ENCODE peak calls at places on chromosomes 5 and 9, in four cellular contexts. W is HCT116, X is K562, I is HepG2. M is an unnamed sample.

GRCh38 chr5:132225165-132226032 is 2.3 kb downstream of the P4HA2 start:
- DNase-seq in I (no peak), W (no peak), X (no peak), M (no peak)

GRCh38 chr9:71760901-71761300 is 7.4 kb downstream of the CEMIP2 start:
- DNase-seq in W (no peak), I (peak), X (no peak), M (no peak)

GRCh38 chr9:136773386-136774044 is 9.2 kb upstream of the LCN15 start:
- DNase-seq in I (peak), X (peak), W (no peak), M (no peak)

GRCh38 chr5:14109771-14110170 is 33.4 kb upstream of the TRIO start:
- DNase-seq in X (no peak), I (no peak), W (no peak), M (no peak)

GRCh38 chr5:74648835-74649286 is 8.3 kb upstream of the ENC1 start:
- DNase-seq in X (peak), I (peak), W (no peak), M (no peak)

GRCh38 chr9:126028746-126029145 is 281.6 kb downstream of the PBX3 start:
- DNase-seq in X (no peak), W (no peak), I (no peak), M (no peak)

GRCh38 chr5:95821110-95822021 is 1.2 kb downstream of the GLRX start:
- DNase-seq in I (no peak), W (no peak), X (no peak), M (no peak)

GRCh38 chr9:71179183-71179582 is 57.8 kb upstream of the TRPM3 start:
- DNase-seq in W (no peak), X (no peak), I (no peak), M (no peak)

GRCh38 chr9:6068983-6069382 is 53.6 kb upstream of the RANBP6 start:
- DNase-seq in W (no peak), X (no peak), I (no peak), M (no peak)

GRCh38 chr5:146877178-146877681 is 1.3 kb downstream of the PPP2R2B start:
- DNase-seq in I (no peak), W (no peak), X (no peak), M (no peak)

GRCh38 chr5:6475626-6476312 is 27.1 kb downstream of the UBE2QL1 start:
- DNase-seq in X (peak), W (no peak), I (no peak), M (no peak)

GRCh38 chr5:6471252-6471651 is 22.6 kb downstream of the UBE2QL1 start:
- DNase-seq in W (no peak), I (no peak), X (no peak), M (no peak)

GRCh38 chr5:6470672-6471071 is 22.0 kb downstream of the UBE2QL1 start:
- DNase-seq in I (no peak), W (no peak), X (no peak), M (no peak)

GRCh38 chr5:6472792-6473191 is 24.1 kb downstream of the UBE2QL1 start:
- DNase-seq in X (no peak), I (peak), W (no peak), M (no peak)

GRCh38 chr5:6473284-6473683 is 24.6 kb downstream of the UBE2QL1 start:
- DNase-seq in X (no peak), I (no peak), W (no peak), M (no peak)
- H3K27ac ChIP-seq in X (no peak), I (no peak), W (no peak), M (no peak)

GRCh38 chr5:143338658-143339366 is 64.7 kb downstream of the NR3C1 start:
- DNase-seq in X (no peak), I (no peak), W (no peak), M (no peak)
- TF ChIP-seq TCF7L2 in X (no peak), I (no peak), W (no peak), M (no peak)

GRCh38 chr9:35489313-35490154 is at the start of gene RUSC2:
- DNase-seq in X (peak), W (peak), I (peak), M (peak)
- TF ChIP-seq POLR2AphosphoS5 in X (peak), W (peak), I (peak), M (peak)

GRCh38 chr5:101429241-101429640 is 526.2 kb upstream of the ST8SIA4 start:
- DNase-seq in I (no peak), X (no peak), W (no peak), M (no peak)
- H3K27ac ChIP-seq in I (no peak), X (no peak), W (no peak), M (no peak)